ENCODE peak calls at places on chromosomes 5 and 9, in four cellular contexts. One of them, this sample, is unnamed.

GRCh38 chr5:65037845-65038815 is 269.4 kb downstream of the CWC27 start:
- DNase-seq in left lung: no peak
- DNase-seq in tibial nerve: no peak
- DNase-seq in natural killer cell: no peak
- DNase-seq in this sample: no peak

GRCh38 chr5:63555874-63556273 is 406.4 kb downstream of the HTR1A start:
- DNase-seq in natural killer cell: no peak
- DNase-seq in tibial nerve: no peak
- DNase-seq in left lung: no peak
- DNase-seq in this sample: no peak

GRCh38 chr5:109273594-109273993 is 136.2 kb downstream of the PJA2 start:
- DNase-seq in natural killer cell: no peak
- DNase-seq in left lung: no peak
- DNase-seq in tibial nerve: no peak
- DNase-seq in this sample: no peak

GRCh38 chr5:6859001-6859400 is 145.8 kb downstream of the TENT4A start:
- DNase-seq in left lung: no peak
- DNase-seq in tibial nerve: no peak
- DNase-seq in natural killer cell: no peak
- DNase-seq in this sample: no peak

GRCh38 chr9:135326141-135326540 is 153.4 kb upstream of the PPP1R26 start:
- DNase-seq in left lung: peak; percentile 63
- DNase-seq in natural killer cell: no peak
- DNase-seq in tibial nerve: no peak
- DNase-seq in this sample: no peak

GRCh38 chr9:6305954-6306563 is 22.1 kb upstream of the TPD52L3 start:
- DNase-seq in left lung: no peak
- DNase-seq in natural killer cell: no peak
- DNase-seq in tibial nerve: no peak
- DNase-seq in this sample: no peak

GRCh38 chr5:11511878-11512277 is 392.4 kb downstream of the CTNND2 start:
- DNase-seq in left lung: no peak
- DNase-seq in tibial nerve: no peak
- DNase-seq in natural killer cell: no peak
- DNase-seq in this sample: no peak

GRCh38 chr5:5419291-5420210 is 2.9 kb upstream of the ICE1 start:
- DNase-seq in natural killer cell: no peak
- DNase-seq in left lung: no peak
- DNase-seq in tibial nerve: no peak
- DNase-seq in this sample: no peak

GRCh38 chr5:75322066-75322465 is 15.0 kb upstream of the HMGCR start:
- DNase-seq in tibial nerve: no peak
- DNase-seq in left lung: no peak
- DNase-seq in natural killer cell: no peak
- DNase-seq in this sample: no peak

GRCh38 chr9:89743216-89743575 is 138.4 kb downstream of the GADD45G start:
- DNase-seq in natural killer cell: peak; percentile 26
- DNase-seq in tibial nerve: no peak
- DNase-seq in left lung: no peak
- DNase-seq in this sample: no peak

GRCh38 chr9:34987160-34988040 is 2.1 kb upstream of the DNAJB5 start:
- DNase-seq in natural killer cell: no peak
- DNase-seq in tibial nerve: no peak
- DNase-seq in left lung: no peak
- DNase-seq in this sample: no peak

GRCh38 chr5:14417232-14417730 is 164.3 kb upstream of the OTULINL start:
- DNase-seq in tibial nerve: no peak
- DNase-seq in natural killer cell: no peak
- DNase-seq in left lung: no peak
- DNase-seq in this sample: no peak

DNA sequence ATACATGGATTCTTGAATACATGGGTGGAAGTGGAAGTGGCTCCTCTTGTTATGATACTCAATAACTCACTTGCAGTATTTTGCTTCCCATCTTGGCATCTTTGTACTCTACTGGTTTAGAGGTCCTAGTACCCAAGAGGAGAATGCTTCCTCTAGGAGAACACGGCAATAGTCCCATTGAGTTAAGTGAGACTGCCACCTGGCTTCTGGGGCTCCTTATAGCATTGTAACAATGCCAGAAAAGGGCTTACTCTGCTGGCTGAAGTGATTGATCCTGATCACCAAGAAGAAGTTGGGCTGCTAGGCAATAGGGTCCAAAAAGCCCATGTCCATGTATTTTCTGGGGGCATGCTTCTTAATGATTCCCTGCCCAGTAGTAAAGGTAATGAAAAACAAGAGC is 627.6 kb upstream of the SGCD start:
- DNase-seq in left lung: no peak
- DNase-seq in natural killer cell: no peak
- DNase-seq in tibial nerve: no peak
- DNase-seq in this sample: no peak
- TF ChIP-seq CTCF in left lung: no peak
- TF ChIP-seq CTCF in natural killer cell: no peak
- TF ChIP-seq CTCF in tibial nerve: no peak
- TF ChIP-seq CTCF in this sample: no peak

DNA sequence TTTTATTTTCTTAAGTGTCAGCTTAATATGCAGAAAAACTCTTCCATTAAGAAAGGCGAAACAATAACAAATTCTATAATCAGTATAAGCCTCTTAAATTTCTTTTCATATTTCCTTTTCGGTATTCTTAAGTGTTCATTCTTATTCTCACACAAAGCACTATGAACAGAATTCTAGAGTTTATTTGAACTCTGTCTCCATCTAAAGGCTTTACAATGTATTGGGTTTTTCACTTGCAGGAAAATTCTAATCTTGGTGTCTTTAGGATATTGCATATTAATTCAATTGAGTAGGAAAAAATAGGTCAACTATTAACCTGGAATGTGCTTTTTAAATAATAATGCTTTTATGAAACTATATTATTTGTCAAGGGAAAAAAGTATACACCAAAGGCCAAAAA is 166.6 kb downstream of the SLF1 start:
- DNase-seq in natural killer cell: no peak
- DNase-seq in tibial nerve: no peak
- DNase-seq in left lung: no peak
- DNase-seq in this sample: no peak
- TF ChIP-seq CTCF in natural killer cell: no peak
- TF ChIP-seq CTCF in tibial nerve: no peak
- TF ChIP-seq CTCF in left lung: no peak
- TF ChIP-seq CTCF in this sample: peak; percentile 66

DNA sequence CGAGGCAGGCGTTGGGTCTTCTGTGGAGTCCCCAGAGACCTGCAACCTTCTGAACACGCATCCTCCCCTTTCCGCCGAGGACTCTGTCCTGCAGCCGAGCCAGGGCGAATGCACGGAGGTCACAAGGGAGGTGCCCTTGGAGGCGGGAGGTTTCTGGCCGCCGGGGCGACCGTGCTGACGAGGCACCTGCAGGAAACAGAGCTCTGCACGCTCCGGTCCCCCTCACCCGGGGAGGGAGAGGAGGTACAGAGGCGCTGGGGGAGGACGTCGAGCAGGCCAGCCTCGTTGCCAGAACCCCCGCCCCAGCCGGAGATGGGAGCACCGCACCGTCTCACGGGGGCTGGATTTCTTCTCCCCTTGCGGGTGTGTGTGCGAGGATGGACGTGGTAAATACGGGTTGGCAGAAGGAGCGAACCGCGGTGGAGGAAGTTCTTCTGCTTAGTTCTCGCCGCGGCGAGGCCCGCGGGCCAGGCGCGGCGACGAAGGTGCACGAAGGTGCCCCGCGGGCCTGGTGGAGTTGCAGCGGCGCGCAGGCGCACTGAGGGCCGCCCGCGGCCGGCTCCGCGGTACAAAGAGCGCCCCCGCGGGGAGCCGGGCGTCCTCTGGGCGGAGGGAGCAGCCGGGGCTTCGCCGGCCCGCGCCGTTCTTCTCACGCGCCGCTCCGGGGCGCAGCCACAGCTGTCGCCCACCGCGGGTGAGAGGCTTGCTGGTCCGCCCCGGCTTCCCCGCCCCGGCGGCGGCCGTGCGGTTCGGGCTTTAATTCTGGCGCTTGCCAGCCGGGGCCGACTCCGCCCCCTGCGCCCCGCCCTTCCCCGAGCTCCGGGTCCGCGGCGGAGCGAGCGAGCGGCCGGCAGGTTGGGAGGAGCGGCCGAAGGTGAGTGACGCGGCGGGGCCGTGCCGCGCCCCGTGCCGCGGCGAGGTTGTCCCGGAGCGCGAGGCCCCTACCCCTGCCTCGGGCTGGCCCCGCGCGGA is 289.5 kb downstream of the DOCK8 start:
- DNase-seq in tibial nerve: peak; percentile 40
- DNase-seq in left lung: peak; percentile 94
- DNase-seq in natural killer cell: peak; percentile 63
- DNase-seq in this sample: peak; percentile 83
- TF ChIP-seq CTCF in tibial nerve: peak; percentile 30
- TF ChIP-seq CTCF in left lung: no peak
- TF ChIP-seq CTCF in natural killer cell: peak; percentile 31
- TF ChIP-seq CTCF in this sample: peak; percentile 30

GRCh38 chr5:170413897-170414296 is 24.7 kb upstream of the KCNMB1 start:
- DNase-seq in natural killer cell: no peak
- DNase-seq in tibial nerve: no peak
- DNase-seq in left lung: no peak
- DNase-seq in this sample: no peak

GRCh38 chr5:170414786-170415185 is 25.6 kb upstream of the KCNMB1 start:
- DNase-seq in tibial nerve: no peak
- DNase-seq in natural killer cell: no peak
- DNase-seq in left lung: no peak
- DNase-seq in this sample: no peak

GRCh38 chr5:170408866-170409265 is 19.7 kb upstream of the KCNMB1 start:
- DNase-seq in tibial nerve: no peak
- DNase-seq in natural killer cell: no peak
- DNase-seq in left lung: no peak
- DNase-seq in this sample: no peak

GRCh38 chr5:170408189-170408588 is 19.0 kb upstream of the KCNMB1 start:
- DNase-seq in tibial nerve: no peak
- DNase-seq in left lung: no peak
- DNase-seq in natural killer cell: no peak
- DNase-seq in this sample: no peak

DNA sequence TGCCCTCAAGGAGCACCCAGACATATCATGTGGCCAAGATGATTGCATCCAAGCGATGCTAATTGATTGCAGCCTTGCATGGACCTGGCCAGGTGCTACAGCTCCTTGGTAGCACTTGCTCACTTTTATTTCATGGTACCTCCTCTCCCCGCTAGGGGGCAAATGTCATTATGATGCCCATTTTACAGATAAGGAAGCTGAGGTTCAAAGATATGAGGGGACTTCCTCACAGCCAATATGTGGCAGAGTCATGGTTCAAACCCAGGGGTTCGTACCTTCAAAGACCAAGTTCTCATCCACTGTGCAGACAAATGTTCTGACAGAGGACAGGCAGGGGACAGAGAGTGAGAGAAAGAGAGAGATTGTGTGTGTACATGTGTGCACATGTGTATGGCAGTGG is 21.9 kb upstream of the KCNMB1 start:
- DNase-seq in tibial nerve: no peak
- DNase-seq in left lung: no peak
- DNase-seq in natural killer cell: no peak
- DNase-seq in this sample: no peak
- TF ChIP-seq CTCF in tibial nerve: no peak
- TF ChIP-seq CTCF in left lung: no peak
- TF ChIP-seq CTCF in natural killer cell: no peak
- TF ChIP-seq CTCF in this sample: peak; percentile 23

GRCh38 chr5:32625106-32625505 is 39.7 kb downstream of the SUB1 start:
- DNase-seq in left lung: no peak
- DNase-seq in natural killer cell: no peak
- DNase-seq in tibial nerve: no peak
- DNase-seq in this sample: no peak

GRCh38 chr5:32630867-32631491 is 45.6 kb downstream of the SUB1 start:
- DNase-seq in tibial nerve: no peak
- DNase-seq in left lung: no peak
- DNase-seq in natural killer cell: no peak
- DNase-seq in this sample: no peak

GRCh38 chr5:32627219-32627880 is 42.0 kb downstream of the SUB1 start:
- DNase-seq in tibial nerve: no peak
- DNase-seq in natural killer cell: no peak
- DNase-seq in left lung: no peak
- DNase-seq in this sample: no peak

GRCh38 chr5:32628049-32628803 is 42.9 kb downstream of the SUB1 start:
- DNase-seq in natural killer cell: no peak
- DNase-seq in tibial nerve: no peak
- DNase-seq in left lung: no peak
- DNase-seq in this sample: peak; percentile 32
- TF ChIP-seq CTCF in natural killer cell: no peak
- TF ChIP-seq CTCF in tibial nerve: no peak
- TF ChIP-seq CTCF in left lung: no peak
- TF ChIP-seq CTCF in this sample: no peak

GRCh38 chr5:169701910-169702451 is 64.9 kb downstream of the DOCK2 start:
- DNase-seq in natural killer cell: no peak
- DNase-seq in tibial nerve: no peak
- DNase-seq in left lung: no peak
- DNase-seq in this sample: no peak
- TF ChIP-seq CTCF in natural killer cell: no peak
- TF ChIP-seq CTCF in tibial nerve: peak; percentile 29
- TF ChIP-seq CTCF in left lung: peak; percentile 11
- TF ChIP-seq CTCF in this sample: peak; percentile 64

GRCh38 chr5:171666815-171667214 is 118.8 kb upstream of the SMIM23 start:
- DNase-seq in natural killer cell: no peak
- DNase-seq in left lung: no peak
- DNase-seq in tibial nerve: no peak
- DNase-seq in this sample: no peak

GRCh38 chr5:171664489-171664888 is 121.1 kb upstream of the SMIM23 start:
- DNase-seq in tibial nerve: no peak
- DNase-seq in natural killer cell: no peak
- DNase-seq in left lung: no peak
- DNase-seq in this sample: no peak

GRCh38 chr5:171672556-171672955 is 113.1 kb upstream of the SMIM23 start:
- DNase-seq in natural killer cell: no peak
- DNase-seq in left lung: no peak
- DNase-seq in tibial nerve: no peak
- DNase-seq in this sample: no peak

GRCh38 chr5:171668097-171668412 is 117.6 kb upstream of the SMIM23 start:
- DNase-seq in tibial nerve: no peak
- DNase-seq in left lung: no peak
- DNase-seq in natural killer cell: no peak
- DNase-seq in this sample: no peak

DNA sequence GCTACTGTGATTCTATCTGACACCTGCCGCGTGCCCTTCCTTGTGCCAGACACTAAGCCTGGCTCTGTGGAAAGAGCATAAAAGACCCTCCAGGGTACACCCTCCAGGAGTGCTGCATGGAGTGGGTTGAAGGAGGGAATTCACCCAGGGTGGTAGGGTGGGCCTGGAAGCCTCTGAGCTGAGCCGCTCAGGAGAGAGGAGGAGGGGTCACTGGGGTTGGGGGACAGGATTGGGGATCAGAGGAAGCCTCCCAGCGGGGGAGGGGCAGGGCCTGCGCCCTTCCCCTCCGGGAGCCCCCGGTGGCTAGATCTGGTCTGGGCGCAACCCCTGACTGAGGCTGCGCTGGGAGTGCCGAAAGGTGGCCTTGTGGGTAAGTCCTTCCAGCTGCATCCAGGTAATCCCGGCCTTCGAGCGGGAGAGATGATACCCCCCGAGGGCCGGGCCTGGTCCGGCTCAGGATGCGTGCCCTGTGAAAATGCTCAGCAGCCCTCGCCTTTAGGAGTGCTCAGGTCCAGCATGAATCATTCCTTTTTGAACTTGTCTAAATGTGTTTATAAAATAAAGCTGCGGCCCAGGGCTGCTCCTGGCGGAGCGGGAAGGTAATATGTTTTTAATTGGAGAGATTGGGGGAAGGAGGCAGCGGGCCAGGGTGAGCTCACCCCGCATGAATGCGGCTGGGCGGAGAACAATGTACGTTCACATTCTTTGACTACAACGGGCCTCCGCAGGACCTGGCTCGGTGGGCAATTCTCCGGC is 118.1 kb upstream of the SMIM23 start:
- DNase-seq in tibial nerve: peak; percentile 28
- DNase-seq in left lung: no peak
- DNase-seq in natural killer cell: no peak
- DNase-seq in this sample: no peak
- TF ChIP-seq CTCF in tibial nerve: peak; percentile 18
- TF ChIP-seq CTCF in left lung: no peak
- TF ChIP-seq CTCF in natural killer cell: no peak
- TF ChIP-seq CTCF in this sample: peak; percentile 15